ENCODE peak calls at places on chromosome 18, in four cellular contexts. F is body of pancreas; M is endodermal cell; Y is CD8-positive, alpha-beta T cell. L is an unnamed sample.
A peak's percentile ranks its signal among the peaks of the same experiment; 100 is the strongest.

GRCh38 chr18:830315-830901 is 18.4 kb upstream of the YES1 start:
- DNase-seq in M (peak; percentile 74), F (no peak), Y (peak; percentile 50), L (no peak)

GRCh38 chr18:25883091-25883490 is 207.3 kb downstream of the SS18 start:
- DNase-seq in Y (no peak), F (no peak), M (no peak), L (no peak)

GRCh38 chr18:63309422-63309821 is 10.1 kb downstream of the BCL2 start:
- DNase-seq in F (no peak), M (no peak), Y (no peak), L (no peak)

GRCh38 chr18:36309436-36310391 is 12.2 kb downstream of the FHOD3 start:
- DNase-seq in F (peak; percentile 27), M (peak; percentile 42), Y (no peak), L (no peak)

GRCh38 chr18:51279367-51279984 is 82.0 kb upstream of the MEX3C start:
- DNase-seq in M (no peak), F (no peak), Y (no peak), L (no peak)

GRCh38 chr18:2898131-2898640 is 51.4 kb downstream of the EMILIN2 start:
- DNase-seq in Y (no peak), F (no peak), M (peak; percentile 68), L (no peak)

GRCh38 chr18:29160123-29160522 is 983.2 kb upstream of the CDH2 start:
- DNase-seq in Y (no peak), M (no peak), F (no peak), L (no peak)

GRCh38 chr18:2410688-2411087 is 160.6 kb downstream of the METTL4 start:
- DNase-seq in Y (no peak), M (no peak), F (no peak), L (no peak)

GRCh38 chr18:57447154-57447621 is 12.0 kb downstream of the ONECUT2 start:
- DNase-seq in Y (no peak), M (peak; percentile 95), F (no peak), L (no peak)

GRCh38 chr18:63298393-63299015 is 21.1 kb downstream of the BCL2 start:
- DNase-seq in F (no peak), Y (peak; percentile 73), M (no peak), L (no peak)

GRCh38 chr18:69397096-69397495 is 3.6 kb upstream of the DOK6 start:
- DNase-seq in Y (no peak), F (no peak), M (peak; percentile 53), L (no peak)

GRCh38 chr18:36153771-36154170 is 24.1 kb downstream of the ELP2 start:
- DNase-seq in M (no peak), F (no peak), Y (no peak), L (no peak)

GRCh38 chr18:42365550-42365949 is 410.5 kb downstream of the PIK3C3 start:
- DNase-seq in F (no peak), Y (no peak), M (no peak), L (no peak)

GRCh38 chr18:59719533-59720325 is 22.5 kb upstream of the CCBE1 start:
- DNase-seq in Y (no peak), F (peak; percentile 6), M (no peak), L (no peak)

GRCh38 chr18:67154979-67155378 is 361.5 kb downstream of the DSEL start:
- DNase-seq in F (no peak), Y (no peak), M (peak; percentile 67), L (no peak)

GRCh38 chr18:45787346-45787745 is 38.1 kb upstream of the SIGLEC15 start:
- DNase-seq in F (no peak), M (no peak), Y (no peak), L (no peak)

GRCh38 chr18:79944126-79944731 is 7.2 kb downstream of the SLC66A2 start:
- DNase-seq in M (peak; percentile 52), Y (no peak), F (peak; percentile 88), L (no peak)

GRCh38 chr18:46877329-46877987 is 39.8 kb downstream of the PIAS2 start:
- DNase-seq in F (no peak), M (peak; percentile 80), Y (no peak), L (no peak)

DNA sequence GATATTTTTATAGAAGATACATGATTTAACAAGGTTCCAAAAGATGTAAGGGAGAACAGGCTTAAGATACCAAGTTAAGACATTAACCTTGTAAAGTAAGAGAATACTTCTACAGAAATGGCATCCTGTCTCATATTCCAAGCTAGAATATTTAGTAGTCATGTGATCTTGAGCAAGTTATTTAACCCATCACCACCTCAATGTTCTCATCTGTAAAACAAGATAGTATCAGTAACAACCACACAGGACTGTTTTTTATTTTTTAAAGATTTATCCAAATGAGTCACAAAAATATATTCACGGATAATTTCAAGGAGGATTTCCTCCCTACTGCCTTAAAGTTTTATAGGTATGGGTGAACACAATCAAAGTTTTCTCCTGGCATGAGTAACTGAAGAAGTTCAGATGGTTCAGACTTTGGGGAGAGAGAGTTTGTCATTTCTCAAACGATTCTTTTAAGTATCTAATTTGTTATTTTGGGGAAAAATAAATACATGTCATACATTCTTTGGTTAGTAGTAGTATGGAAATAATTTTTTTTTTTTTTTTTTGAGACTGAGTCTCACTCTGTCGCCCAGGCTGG is 25.9 kb downstream of the ROCK1 start:
- DNase-seq in F (no peak), Y (no peak), M (no peak), L (no peak)
- H3K9me3 ChIP-seq in F (no peaks in the 10 kb centered on the region), Y (peaks cover 5% of the 10 kb centered on the region), M (peaks cover 9% of the 10 kb centered on the region), L (no peaks in the 10 kb centered on the region)

DNA sequence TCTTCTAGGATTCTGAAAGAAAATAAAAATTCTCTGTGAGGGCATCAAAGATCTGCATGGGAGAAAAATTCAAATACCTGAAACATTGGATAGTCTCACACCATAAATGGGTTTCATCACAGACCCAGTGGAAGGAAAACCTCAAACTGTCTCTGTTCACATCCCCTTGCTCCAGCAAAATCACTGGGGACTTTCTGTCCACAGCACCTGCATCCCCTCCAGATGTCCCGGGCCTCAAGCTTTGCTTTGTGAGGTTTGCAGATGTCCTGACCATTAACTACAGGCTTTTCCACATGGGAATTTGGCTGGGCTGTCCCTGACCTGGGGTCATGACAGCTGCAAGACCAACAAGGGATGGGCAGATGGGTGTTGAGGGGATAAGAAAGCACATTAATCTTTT is 427.9 kb downstream of the TXNL1 start:
- DNase-seq in M (no peak), Y (no peak), F (no peak), L (no peak)
- H3K9me3 ChIP-seq in M (no peaks in the 10 kb centered on the region), Y (no peaks in the 10 kb centered on the region), F (no peaks in the 10 kb centered on the region), L (no peaks in the 10 kb centered on the region)

DNA sequence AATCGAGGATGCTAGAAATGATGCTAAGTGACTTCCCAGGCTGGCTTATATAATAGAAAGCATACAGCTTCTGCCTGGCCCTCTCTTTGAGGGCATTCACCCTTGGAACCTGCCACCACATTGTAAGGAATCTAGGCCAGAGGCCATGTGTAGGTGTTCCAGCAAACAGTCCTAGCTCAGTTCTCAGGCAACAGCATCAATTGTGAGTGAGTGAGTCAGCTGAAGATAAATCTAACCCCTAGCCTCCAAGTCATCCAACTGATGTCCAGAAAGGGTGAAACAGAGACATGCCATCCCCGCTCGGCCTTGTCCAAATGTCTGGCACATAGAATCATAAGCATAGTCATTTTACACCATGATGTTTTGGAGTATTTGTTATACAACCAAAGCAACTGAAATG is 324.3 kb upstream of the KLHL14 start:
- DNase-seq in M (no peak), Y (no peak), F (no peak), L (no peak)
- H3K9me3 ChIP-seq in M (no peaks in the 10 kb centered on the region), Y (no peaks in the 10 kb centered on the region), F (no peaks in the 10 kb centered on the region), L (no peaks in the 10 kb centered on the region)

GRCh38 chr18:9827211-9827855 is 58.4 kb upstream of the TXNDC2 start:
- DNase-seq in M (peak; percentile 20), Y (no peak), F (no peak), L (no peak)
- H3K9me3 ChIP-seq in M (no peaks in the 10 kb centered on the region), Y (no peaks in the 10 kb centered on the region), F (no peaks in the 10 kb centered on the region), L (no peaks in the 10 kb centered on the region)

GRCh38 chr18:78727877-78728276 is 251.7 kb upstream of the SALL3 start:
- DNase-seq in Y (no peak), F (no peak), M (peak; percentile 26), L (no peak)
- H3K9me3 ChIP-seq in Y (no peaks in the 10 kb centered on the region), F (no peaks in the 10 kb centered on the region), M (no peaks in the 10 kb centered on the region), L (no peaks in the 10 kb centered on the region)

GRCh38 chr18:77248873-77249582 is 620 bp upstream of the GALR1 start:
- DNase-seq in F (no peak), Y (no peak), M (no peak), L (no peak)
- H3K9me3 ChIP-seq in F (no peaks in the 10 kb centered on the region), Y (no peaks in the 10 kb centered on the region), M (peaks cover 9% of the 10 kb centered on the region), L (peaks cover 2% of the 10 kb centered on the region)

DNA sequence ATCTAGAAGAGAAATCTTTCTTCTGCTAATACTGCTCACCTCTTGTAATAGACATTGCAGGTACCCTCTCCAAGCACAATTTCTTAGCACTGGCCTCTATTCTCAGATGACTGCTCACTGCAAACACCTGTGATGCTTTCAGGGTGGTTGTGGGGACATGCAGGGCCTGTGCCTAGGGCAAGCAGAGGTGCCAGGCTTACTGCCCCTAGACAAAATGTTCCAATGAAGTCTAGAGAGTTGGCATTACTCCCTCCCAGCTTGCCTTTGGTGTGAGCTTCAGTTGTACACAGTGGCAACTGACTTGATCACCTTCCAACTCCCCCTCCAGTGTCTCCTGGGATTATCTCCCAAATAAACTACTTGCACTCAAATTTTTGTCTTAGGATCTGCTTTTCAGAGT is 12.9 kb upstream of the TXNDC2 start:
- DNase-seq in Y (no peak), F (no peak), M (no peak), L (no peak)
- H3K9me3 ChIP-seq in Y (no peaks in the 10 kb centered on the region), F (no peaks in the 10 kb centered on the region), M (no peaks in the 10 kb centered on the region), L (no peaks in the 10 kb centered on the region)

GRCh38 chr18:48900469-48900868 is 50.3 kb downstream of the SMAD7 start:
- DNase-seq in Y (no peak), M (no peak), F (no peak), L (no peak)

GRCh38 chr18:48901145-48902022 is 49.4 kb downstream of the SMAD7 start:
- DNase-seq in M (no peak), F (no peak), Y (no peak), L (no peak)

GRCh38 chr18:48897531-48897930 is 53.2 kb downstream of the SMAD7 start:
- DNase-seq in Y (no peak), M (no peak), F (no peak), L (no peak)

GRCh38 chr18:48898521-48898920 is 52.2 kb downstream of the SMAD7 start:
- DNase-seq in M (no peak), Y (no peak), F (no peak), L (no peak)

DNA sequence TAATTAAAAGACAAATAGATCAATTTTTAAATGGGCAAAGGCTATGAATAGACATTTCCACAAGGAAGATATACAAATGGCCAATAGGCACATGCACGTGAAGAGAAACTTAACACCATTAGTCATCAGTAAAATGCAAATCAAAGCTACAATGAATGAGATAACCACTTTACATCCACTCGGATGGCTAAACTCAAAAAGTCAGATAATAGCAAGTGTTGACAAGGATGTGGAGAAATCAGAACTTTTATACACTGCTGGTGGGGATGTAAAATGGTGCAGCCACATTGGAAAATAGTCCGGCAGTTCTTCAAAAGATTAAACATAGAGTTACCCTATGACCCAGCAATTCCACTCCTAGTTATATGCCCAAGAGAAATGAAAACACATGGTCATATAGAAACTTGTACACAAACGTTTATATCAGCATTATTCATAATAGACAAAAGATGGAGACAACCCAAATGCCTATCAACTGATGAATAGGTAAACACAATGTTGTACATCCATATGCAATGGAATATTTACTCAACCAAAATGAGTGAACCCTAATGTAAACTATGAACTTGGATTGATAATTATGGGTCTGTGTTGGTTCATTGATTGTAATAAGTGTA is 51.1 kb downstream of the SMAD7 start:
- DNase-seq in M (no peak), F (no peak), Y (no peak), L (no peak)
- H3K9me3 ChIP-seq in M (peaks cover 10% of the 10 kb centered on the region), F (no peaks in the 10 kb centered on the region), Y (no peaks in the 10 kb centered on the region), L (no peaks in the 10 kb centered on the region)

GRCh38 chr18:47981830-47982229 is 51.4 kb upstream of the SMAD2 start:
- DNase-seq in F (no peak), Y (no peak), M (peak; percentile 41), L (no peak)
- H3K9me3 ChIP-seq in F (no peaks in the 10 kb centered on the region), Y (no peaks in the 10 kb centered on the region), M (peaks cover 23% of the 10 kb centered on the region), L (no peaks in the 10 kb centered on the region)

L was measured in T-helper 17 cell.